ENCODE peak calls at places on chromosomes 5 and 9, in six cellular contexts. F, U, C, A, I and P are unnamed samples.

GRCh38 chr5:153745778-153746420 is 255.4 kb downstream of the GRIA1 start:
- DNase-seq in A (no peak), C (no peak), U (no peak), I (no peak), F (no peak), P (no peak)

GRCh38 chr9:72044095-72044494 is 16.3 kb downstream of the C9orf57 start:
- DNase-seq in C (no peak), I (no peak), A (no peak), U (no peak), F (no peak), P (no peak)

GRCh38 chr9:99863955-99864354 is 42.3 kb downstream of the NR4A3 start:
- DNase-seq in A (no peak), U (no peak), I (no peak), C (no peak), F (no peak), P (no peak)

GRCh38 chr5:180592176-180592575 is 877 bp upstream of the SCGB3A1 start:
- DNase-seq in C (no peak), I (no peak), A (no peak), F (no peak), U (no peak), P (no peak)

GRCh38 chr9:75834878-75835277 is 55.6 kb upstream of the PCSK5 start:
- DNase-seq in F (no peak), I (no peak), C (no peak), A (no peak), U (no peak), P (no peak)

GRCh38 chr5:175032741-175033151 is 308.4 kb downstream of the MSX2 start:
- DNase-seq in C (no peak), I (no peak), A (no peak), U (no peak), F (no peak), P (no peak)

GRCh38 chr9:111662851-111663823 is 1.7 kb downstream of the GNG10 start:
- DNase-seq in I (no peak), F (no peak), A (no peak), C (no peak), U (peak; percentile 11), P (no peak)

GRCh38 chr9:127862075-127863011 is 7.9 kb upstream of the ENG start:
- DNase-seq in U (no peak), I (no peak), C (no peak), F (no peak), A (no peak), P (no peak)

GRCh38 chr5:145887976-145888574 is 15.3 kb upstream of the GRXCR2 start:
- DNase-seq in U (peak; percentile 21), I (no peak), C (peak; percentile 58), F (no peak), A (peak; percentile 36), P (no peak)

GRCh38 chr5:79269733-79270166 is 33.8 kb downstream of the JMY start:
- DNase-seq in I (no peak), A (no peak), U (no peak), F (no peak), C (no peak), P (no peak)

GRCh38 chr9:115999498-115999897 is 154.1 kb upstream of the PAPPA start:
- DNase-seq in F (no peak), C (no peak), A (peak; percentile 45), U (no peak), I (no peak), P (no peak)

GRCh38 chr5:144206136-144206535 is 35.5 kb downstream of the KCTD16 start:
- DNase-seq in I (no peak), A (no peak), F (no peak), C (no peak), U (no peak), P (no peak)

GRCh38 chr5:89208392-89208791 is 325.4 kb upstream of the MEF2C start:
- DNase-seq in A (no peak), F (no peak), U (no peak), I (no peak), C (no peak), P (no peak)

GRCh38 chr5:128613757-128614156 is 75.7 kb upstream of the FBN2 start:
- DNase-seq in F (no peak), A (no peak), U (no peak), I (no peak), C (no peak), P (no peak)

GRCh38 chr5:60700347-60700815 is 415 bp upstream of the DEPDC1B start:
- DNase-seq in I (no peak), A (no peak), C (no peak), F (no peak), U (no peak), P (no peak)

GRCh38 chr5:1526681-1527131 is 2.9 kb upstream of the LPCAT1 start:
- DNase-seq in I (no peak), C (no peak), F (no peak), U (no peak), A (no peak), P (no peak)

GRCh38 chr5:131639148-131639547 is 4.1 kb upstream of the RAPGEF6 start:
- DNase-seq in F (no peak), I (no peak), U (no peak), C (no peak), A (no peak), P (no peak)

GRCh38 chr5:65951330-65951729 is 25.0 kb downstream of the ERBIN start:
- DNase-seq in A (no peak), C (no peak), I (no peak), U (no peak), F (no peak), P (no peak)